ENCODE peak calls at places on chromosomes 6 and 20, in eight cellular contexts. Z is occipital lobe; X is HTR-8/SVneo; I is stimulated activated CD4-positive, alpha-beta T cell treated with anti-CD3 and anti-CD28 coated beads, Interleukin-2, amount 100 ng/mL, for 48 hours; L is AG10803; Q is Right ventricle myocardium superior; J is AG20443; P is fibroblast of lung. T is an unnamed sample.

GRCh38 chr20:312067-312466 is 13.3 kb upstream of the SOX12 start:
- DNase-seq in Z (no peak), X (no peak), I (no peak), L (no peak), Q (no peak), J (no peak), P (no peak), T (no peak)

GRCh38 chr6:165627366-165627765 is 35.7 kb downstream of the PDE10A start:
- DNase-seq in Z (no peak), X (no peak), I (no peak), L (no peak), Q (no peak), J (no peak), P (no peak), T (no peak)

GRCh38 chr6:111113731-111114438 is 26.6 kb downstream of the SLC16A10 start:
- DNase-seq in Z (peak), X (peak), I (no peak), L (peak), Q (peak), J (peak), P (peak), T (no peak)

GRCh38 chr20:53036992-53037391 is 64.8 kb downstream of the TSHZ2 start:
- DNase-seq in Z (no peak), X (no peak), I (no peak), L (no peak), Q (no peak), J (peak), P (no peak), T (no peak)

GRCh38 chr6:85405853-85406198 is 44.1 kb upstream of the NT5E start:
- DNase-seq in Z (no peak), X (no peak), I (no peak), L (no peak), Q (no peak), J (no peak), P (no peak), T (no peak)

GRCh38 chr6:140178550-140179334 is 804.3 kb upstream of the CITED2 start:
- DNase-seq in Z (no peak), X (no peak), I (no peak), L (peak), Q (no peak), J (peak), P (peak), T (no peak)

GRCh38 chr6:167047554-167047953 is 48.4 kb downstream of the CEP43 start:
- DNase-seq in Z (no peak), X (no peak), I (peak), L (no peak), Q (peak), J (no peak), P (no peak), T (no peak)

GRCh38 chr6:38827024-38827423 is 111.9 kb downstream of the DNAH8 start:
- DNase-seq in Z (no peak), X (no peak), I (no peak), L (no peak), Q (no peak), J (no peak), P (no peak), T (no peak)

GRCh38 chr20:62168061-62168460 is 14.8 kb upstream of the MTG2 start:
- DNase-seq in Z (no peak), X (no peak), I (no peak), L (no peak), Q (no peak), J (no peak), P (no peak), T (no peak)

GRCh38 chr6:89430563-89430962 is 2.4 kb upstream of the ANKRD6 start:
- DNase-seq in Z (no peak), X (no peak), I (no peak), L (no peak), Q (no peak), J (no peak), P (peak), T (no peak)

T was measured in caudate nucleus.